ENCODE peak calls at places on chromosomes 13 and 19, in ten cellular contexts. E is naive thymus-derived CD4-positive, alpha-beta T cell; J is heart left ventricle; F is GDM1; U is HS-5; O is HCT116; M is NCI-H1930; I is neuronal stem cell; Z is AG09309; P is effector memory CD4-positive, alpha-beta T cell. S is an unnamed sample.
A peak's percentile ranks its signal among the peaks of the same experiment; 100 is the strongest.

GRCh38 chr13:77702364-77702763 is 4.9 kb downstream of the SLAIN1 start:
- DNase-seq in F (no peak), U (no peak), Z (no peak), J (no peak), I (no peak), E (no peak), O (no peak), P (no peak), M (no peak), S (no peak)

GRCh38 chr13:73794755-73795154 is 339.4 kb downstream of the KLF12 start:
- DNase-seq in O (no peak), M (no peak), U (no peak), E (no peak), I (no peak), F (no peak), J (no peak), P (no peak), Z (no peak), S (no peak)

GRCh38 chr19:31586282-31586681 is 237.0 kb upstream of the TSHZ3 start:
- DNase-seq in P (no peak), I (no peak), Z (no peak), E (no peak), M (no peak), U (no peak), O (no peak), J (no peak), F (no peak), S (no peak)

GRCh38 chr13:55990631-55991030 is 1150.1 kb upstream of the PRR20A start:
- DNase-seq in Z (no peak), F (no peak), O (no peak), I (no peak), P (no peak), E (no peak), J (no peak), U (no peak), M (no peak), S (no peak)

GRCh38 chr13:27472941-27473340 is 22.6 kb upstream of the MTIF3 start:
- DNase-seq in F (no peak), U (no peak), O (no peak), Z (no peak), M (no peak), P (no peak), E (no peak), J (no peak), I (no peak), S (no peak)

GRCh38 chr19:50414850-50415660 is 3.7 kb upstream of the SPIB start:
- DNase-seq in P (peak; percentile 58), U (no peak), O (peak; percentile 16), E (peak; percentile 66), F (peak; percentile 3), M (peak; percentile 36), J (peak; percentile 75), I (peak; percentile 62), Z (no peak), S (no peak)

GRCh38 chr13:93279982-93280381 is 53.4 kb downstream of the GPC6 start:
- DNase-seq in M (no peak), E (no peak), J (no peak), U (no peak), I (no peak), Z (no peak), O (no peak), P (no peak), F (no peak), S (no peak)

GRCh38 chr19:6956573-6956972 is 64.7 kb downstream of the MBD3L2B start:
- DNase-seq in O (no peak), J (no peak), U (no peak), E (no peak), F (no peak), M (no peak), Z (no peak), I (no peak), P (no peak), S (no peak)

GRCh38 chr19:39969266-39969665 is 1.7 kb upstream of the PSMC4 start:
- DNase-seq in E (no peak), I (no peak), O (no peak), J (no peak), Z (no peak), M (no peak), U (no peak), P (no peak), F (no peak), S (no peak)

GRCh38 chr19:27971071-27971470 is 1241.9 kb downstream of the UQCRFS1 start:
- DNase-seq in P (no peak), F (no peak), E (no peak), M (no peak), J (no peak), Z (no peak), U (no peak), O (no peak), I (peak; percentile 73), S (no peak)

GRCh38 chr13:32947886-32948285 is 68.3 kb upstream of the KL start:
- DNase-seq in P (no peak), F (no peak), E (no peak), M (peak; percentile 69), O (no peak), U (no peak), Z (no peak), I (no peak), J (no peak), S (no peak)

GRCh38 chr13:26022538-26023292 is 29.1 kb downstream of the SHISA2 start:
- DNase-seq in E (no peak), M (no peak), I (no peak), F (no peak), U (no peak), P (no peak), Z (peak; percentile 16), J (peak; percentile 63), O (no peak), S (no peak)

GRCh38 chr19:10430505-10431253 is 10.3 kb downstream of the PDE4A start:
- DNase-seq in Z (no peak), I (no peak), F (no peak), M (no peak), E (no peak), P (no peak), U (no peak), O (no peak), J (peak; percentile 80), S (no peak)

GRCh38 chr13:72953391-72953960 is 105.3 kb upstream of the KLF5 start:
- DNase-seq in Z (no peak), M (no peak), P (no peak), E (no peak), O (no peak), J (no peak), F (no peak), U (no peak), I (no peak), S (no peak)

GRCh38 chr19:13077233-13077632 is 25.4 kb downstream of the LYL1 start:
- DNase-seq in Z (no peak), J (no peak), E (no peak), U (no peak), F (no peak), O (no peak), I (no peak), M (no peak), P (no peak), S (no peak)

GRCh38 chr13:36360863-36361262 is 14.7 kb upstream of the SPART start:
- DNase-seq in U (no peak), E (no peak), M (no peak), F (no peak), O (no peak), Z (no peak), J (no peak), P (no peak), I (no peak), S (no peak)

GRCh38 chr19:543912-544608 is at the start of gene GZMM:
- DNase-seq in M (no peak), E (peak; percentile 86), O (no peak), U (no peak), I (no peak), P (peak; percentile 57), J (no peak), Z (no peak), F (no peak), S (no peak)